ENCODE peak calls at places on chromosomes 3 and 15, in nine cellular contexts. V, D, K, N, Z, C, I, U and G are unnamed samples.

GRCh38 chr3:21185816-21186314 is 565.1 kb downstream of the ZNF385D start:
- DNase-seq in V (no peak), D (no peak), K (no peak), N (no peak), Z (no peak), C (no peak), I (no peak), U (no peak), G (no peak)

GRCh38 chr3:32325957-32326356 is 65.7 kb upstream of the CMTM7 start:
- DNase-seq in V (no peak), D (no peak), K (no peak), N (no peak), Z (no peak), C (no peak), I (no peak), U (peak; percentile 21), G (peak; percentile 69)

GRCh38 chr15:76996526-76997401 is 1.8 kb downstream of the PSTPIP1 start:
- DNase-seq in V (peak; percentile 39), D (no peak), K (peak; percentile 77), N (no peak), Z (no peak), C (peak; percentile 62), I (peak; percentile 27), U (peak; percentile 57), G (no peak)

GRCh38 chr15:52505141-52505540 is 23.5 kb downstream of the MYO5A start:
- DNase-seq in V (no peak), D (no peak), K (no peak), N (no peak), Z (no peak), C (peak; percentile 68), I (no peak), U (no peak), G (no peak)

GRCh38 chr3:134327594-134327975 is 46.7 kb downstream of the AMOTL2 start:
- DNase-seq in V (no peak), D (no peak), K (no peak), N (peak; percentile 85), Z (no peak), C (no peak), I (peak; percentile 83), U (peak; percentile 55), G (no peak)

GRCh38 chr3:36923981-36924747 is 20.7 kb downstream of the TRANK1 start:
- DNase-seq in V (no peak), D (no peak), K (no peak), N (no peak), Z (no peak), C (no peak), I (no peak), U (no peak), G (no peak)

GRCh38 chr3:170180952-170181876 is at the start of gene PHC3:
- DNase-seq in V (peak; percentile 94), D (peak; percentile 91), K (peak; percentile 97), N (peak; percentile 93), Z (peak; percentile 96), C (peak; percentile 96), I (peak; percentile 85), U (peak; percentile 93), G (peak; percentile 92)

GRCh38 chr15:74313889-74314288 is 53.6 kb downstream of the CYP11A1 start:
- DNase-seq in V (no peak), D (no peak), K (no peak), N (no peak), Z (no peak), C (no peak), I (no peak), U (no peak), G (no peak)

GRCh38 chr15:31267161-31268107 is 59.2 kb upstream of the KLF13 start:
- DNase-seq in V (peak; percentile 11), D (no peak), K (no peak), N (no peak), Z (no peak), C (peak; percentile 59), I (no peak), U (no peak), G (peak; percentile 10)

GRCh38 chr3:134378384-134378783 is 4.1 kb upstream of the AMOTL2 start:
- DNase-seq in V (no peak), D (no peak), K (no peak), N (no peak), Z (peak; percentile 64), C (peak; percentile 80), I (no peak), U (peak; percentile 70), G (peak; percentile 67)

GRCh38 chr3:192130534-192131132 is 596.7 kb downstream of the FGF12 start:
- DNase-seq in V (peak; percentile 21), D (peak; percentile 48), K (no peak), N (peak; percentile 43), Z (peak; percentile 51), C (no peak), I (peak; percentile 2), U (peak; percentile 54), G (peak; percentile 53)

GRCh38 chr15:77693576-77693975 is 60.9 kb upstream of the LINGO1 start:
- DNase-seq in V (no peak), D (no peak), K (no peak), N (no peak), Z (no peak), C (no peak), I (no peak), U (no peak), G (no peak)

GRCh38 chr15:80697316-80697715 is 2.2 kb downstream of the ABHD17C start:
- DNase-seq in V (no peak), D (no peak), K (no peak), N (no peak), Z (no peak), C (no peak), I (no peak), U (no peak), G (no peak)

GRCh38 chr3:50534721-50535330 is 31.4 kb upstream of the CACNA2D2 start:
- DNase-seq in V (no peak), D (no peak), K (no peak), N (no peak), Z (no peak), C (no peak), I (peak; percentile 23), U (no peak), G (no peak)

GRCh38 chr3:48989796-48990635 is at the start of gene P4HTM:
- DNase-seq in V (peak; percentile 87), D (no peak), K (peak; percentile 92), N (peak; percentile 82), Z (peak; percentile 94), C (peak; percentile 90), I (peak; percentile 93), U (peak; percentile 97), G (peak; percentile 92)

GRCh38 chr3:54271118-54271517 is 148.8 kb downstream of the CACNA2D3 start:
- DNase-seq in V (no peak), D (no peak), K (no peak), N (no peak), Z (no peak), C (no peak), I (no peak), U (no peak), G (no peak)

DNA sequence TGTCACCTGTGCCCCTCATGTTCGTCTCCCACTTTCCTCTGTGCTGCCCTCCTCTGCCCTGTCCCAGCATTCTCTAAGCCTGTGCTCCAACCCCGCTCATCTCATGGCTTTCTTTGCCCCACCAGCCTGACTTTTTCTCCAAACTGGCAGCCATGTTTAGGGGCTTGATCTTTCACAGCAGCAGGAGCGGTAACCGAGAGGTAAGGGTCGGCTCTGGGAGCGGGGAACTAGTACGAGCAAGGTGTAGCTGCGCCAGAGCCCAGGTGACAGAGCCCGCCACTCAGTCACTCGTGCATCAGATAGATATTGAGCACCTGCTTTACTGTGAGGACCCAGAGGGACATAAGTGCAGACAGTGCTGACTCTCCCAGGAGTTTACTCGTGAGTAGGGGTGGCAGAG is 13.4 kb downstream of the MAN2A2 start:
- DNase-seq in V (no peak), D (no peak), K (no peak), N (no peak), Z (no peak), C (no peak), I (no peak), U (no peak), G (no peak)
- H3K27ac ChIP-seq in V (peak overlapping the region; percentile 91), D (no peak overlapping the region), K (peak overlapping the region; percentile 50), N (no peak overlapping the region), Z (no peak overlapping the region), C (no peak overlapping the region), I (no peak overlapping the region), U (peak overlapping the region; percentile 39), G (peak overlapping the region; percentile 86)

GRCh38 chr3:14823910-14824629 is 5.3 kb downstream of the FGD5 start:
- DNase-seq in V (no peak), D (no peak), K (no peak), N (no peak), Z (no peak), C (no peak), I (no peak), U (no peak), G (no peak)
- H3K4me3 ChIP-seq in V (no peak overlapping the region), D (no peak overlapping the region), K (no peak overlapping the region), N (no peak overlapping the region), Z (no peak overlapping the region), C (no peak overlapping the region), I (no peak overlapping the region), U (no peak overlapping the region), G (no peak overlapping the region)

GRCh38 chr15:91950631-91951384 is 97.3 kb downstream of the SLCO3A1 start:
- DNase-seq in V (no peak), D (no peak), K (no peak), N (no peak), Z (no peak), C (no peak), I (peak; percentile 49), U (peak; percentile 82), G (no peak)

GRCh38 chr15:91956026-91956723 is 102.7 kb downstream of the SLCO3A1 start:
- DNase-seq in V (peak; percentile 48), D (no peak), K (no peak), N (no peak), Z (no peak), C (no peak), I (peak; percentile 35), U (peak; percentile 74), G (no peak)

GRCh38 chr15:91952216-91952615 is 98.7 kb downstream of the SLCO3A1 start:
- DNase-seq in V (no peak), D (no peak), K (no peak), N (no peak), Z (no peak), C (no peak), I (no peak), U (no peak), G (no peak)

GRCh38 chr15:91954211-91954804 is 100.8 kb downstream of the SLCO3A1 start:
- DNase-seq in V (no peak), D (no peak), K (no peak), N (no peak), Z (peak; percentile 53), C (no peak), I (no peak), U (no peak), G (no peak)

DNA sequence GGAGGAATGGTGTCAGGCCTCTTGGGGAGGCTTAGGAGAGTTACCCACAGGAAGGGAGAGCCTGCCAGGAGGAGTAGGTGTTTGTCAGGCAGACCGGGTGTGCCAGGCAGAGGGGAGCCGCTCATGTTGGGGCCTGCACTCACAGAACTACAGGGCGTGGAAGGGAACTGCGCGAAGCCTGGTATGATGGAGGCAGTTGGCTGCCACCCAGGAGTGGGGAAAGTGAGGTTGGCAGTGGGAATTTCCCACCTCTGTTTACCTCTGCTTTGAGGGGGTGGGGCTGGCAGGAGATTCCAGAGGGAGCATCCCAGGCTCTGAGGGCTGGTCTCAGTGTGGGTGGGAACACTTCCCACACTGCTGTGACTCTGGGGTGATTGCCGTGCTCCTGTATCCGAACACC is 99.9 kb downstream of the SLCO3A1 start:
- DNase-seq in V (no peak), D (no peak), K (no peak), N (no peak), Z (no peak), C (no peak), I (no peak), U (no peak), G (no peak)
- H3K27ac ChIP-seq in V (no peak overlapping the region), D (no peak overlapping the region), K (no peak overlapping the region), N (no peak overlapping the region), Z (no peak overlapping the region), C (no peak overlapping the region), I (no peak overlapping the region), U (no peak overlapping the region), G (no peak overlapping the region)

GRCh38 chr3:46987485-46988401 is 8.3 kb downstream of the NBEAL2 start:
- DNase-seq in V (peak; percentile 74), D (no peak), K (peak; percentile 90), N (peak; percentile 30), Z (peak; percentile 51), C (peak; percentile 89), I (no peak), U (peak; percentile 44), G (no peak)
- H3K4me3 ChIP-seq in V (peak overlapping the region; percentile 44), D (no peak overlapping the region), K (peak overlapping the region; percentile 40), N (no peak overlapping the region), Z (no peak overlapping the region), C (peak overlapping the region; percentile 33), I (no peak overlapping the region), U (no peak overlapping the region), G (no peak overlapping the region)